ENCODE peak calls at places on chromosomes 11 and 22, in eight cellular contexts. X, G, L, U, Z, R, J and D are unnamed samples.

GRCh38 chr11:86559311-86559945 is 113.0 kb downstream of the ME3 start:
- DNase-seq in X (peak; percentile 50), G (peak; percentile 67), L (no peak), U (peak; percentile 14), Z (peak; percentile 52), R (no peak), J (peak; percentile 98), D (no peak)

GRCh38 chr11:103528046-103528445 is 418.8 kb downstream of the DYNC2H1 start:
- DNase-seq in X (peak; percentile 19), G (no peak), L (no peak), U (no peak), Z (no peak), R (no peak), J (no peak), D (no peak)

GRCh38 chr11:8692417-8692816 is 9.8 kb downstream of the RPL27A start:
- DNase-seq in X (no peak), G (no peak), L (no peak), U (no peak), Z (no peak), R (no peak), J (no peak), D (no peak)

GRCh38 chr11:65459552-65459951 is 37.0 kb downstream of the NEAT1 start:
- DNase-seq in X (no peak), G (no peak), L (no peak), U (no peak), Z (no peak), R (no peak), J (no peak), D (no peak)

GRCh38 chr11:75380245-75380644 is 19.1 kb upstream of the RPS3 start:
- DNase-seq in X (no peak), G (no peak), L (no peak), U (no peak), Z (no peak), R (no peak), J (no peak), D (no peak)

GRCh38 chr11:5380740-5381342 is 2.8 kb upstream of the OR51M1 start:
- DNase-seq in X (peak; percentile 88), G (peak; percentile 79), L (no peak), U (peak; percentile 48), Z (peak; percentile 46), R (no peak), J (peak; percentile 77), D (peak; percentile 55)

GRCh38 chr11:11780843-11781242 is 60.9 kb upstream of the USP47 start:
- DNase-seq in X (no peak), G (no peak), L (no peak), U (no peak), Z (no peak), R (no peak), J (no peak), D (no peak)

GRCh38 chr22:27088026-27088425 is 430.6 kb downstream of the MIAT start:
- DNase-seq in X (peak; percentile 15), G (no peak), L (no peak), U (no peak), Z (no peak), R (peak; percentile 50), J (peak; percentile 60), D (no peak)

GRCh38 chr11:17581732-17582053 is 34.6 kb downstream of the OTOG start:
- DNase-seq in X (no peak), G (no peak), L (no peak), U (no peak), Z (no peak), R (no peak), J (no peak), D (no peak)

GRCh38 chr11:14908214-14908880 is 16.3 kb upstream of the CYP2R1 start:
- DNase-seq in X (peak; percentile 54), G (peak; percentile 81), L (no peak), U (peak; percentile 61), Z (peak; percentile 32), R (no peak), J (peak; percentile 56), D (no peak)

GRCh38 chr11:117618956-117619355 is 178.1 kb downstream of the DSCAML1 start:
- DNase-seq in X (no peak), G (peak; percentile 16), L (no peak), U (peak; percentile 36), Z (no peak), R (no peak), J (no peak), D (no peak)